ENCODE peak calls at places on chromosomes 7 and 10, in four cellular contexts. W is activated T-cell treated with anti-CD3 and anti-CD28 coated beads, Interleukin-2, amount 50 U/mL, for 72 hours; X is stimulated activated CD4-positive, alpha-beta T cell treated with anti-CD3 and anti-CD28 coated beads, TNF-alpha, amount 100 ng/mL, for 1 hour; I is hypothalamus. F is an unnamed sample.

GRCh38 chr7:40990841-40991240 is 712.0 kb downstream of the INHBA start:
- DNase-seq in W (no peak), X (no peak), I (no peak), F (no peak)

GRCh38 chr7:16644987-16645592 is 464 bp downstream of the ANKMY2 start:
- DNase-seq in W (peak; percentile 9), X (no peak), I (peak; percentile 48), F (no peak)

GRCh38 chr7:78398576-78398975 is 600.0 kb downstream of the PHTF2 start:
- DNase-seq in W (no peak), X (no peak), I (no peak), F (no peak)

GRCh38 chr7:39703143-39703542 is 79.8 kb downstream of the RALA start:
- DNase-seq in W (no peak), X (no peak), I (no peak), F (no peak)

GRCh38 chr10:13036841-13037240 is 35.3 kb upstream of the CCDC3 start:
- DNase-seq in W (no peak), X (no peak), I (no peak), F (no peak)

GRCh38 chr10:95321554-95322301 is 30.9 kb upstream of the PDLIM1 start:
- DNase-seq in W (no peak), X (no peak), I (no peak), F (no peak)

GRCh38 chr7:22346383-22347107 is 10.4 kb downstream of the RAPGEF5 start:
- DNase-seq in W (no peak), X (no peak), I (no peak), F (no peak)

GRCh38 chr7:27175005-27175625 is 995 bp upstream of the HOXA10 start:
- DNase-seq in W (no peak), X (no peak), I (no peak), F (no peak)

GRCh38 chr7:134395604-134396003 is 63.3 kb downstream of the AKR1B1 start:
- DNase-seq in W (no peak), X (no peak), I (no peak), F (no peak)

GRCh38 chr10:85100495-85100894 is 772.1 kb downstream of the CCSER2 start:
- DNase-seq in W (no peak), X (no peak), I (no peak), F (no peak)

GRCh38 chr10:31515116-31515515 is 196.1 kb downstream of the ZEB1 start:
- DNase-seq in W (no peak), X (no peak), I (no peak), F (no peak)

GRCh38 chr10:121130382-121130781 is 279.2 kb downstream of the WDR11 start:
- DNase-seq in W (no peak), X (no peak), I (no peak), F (no peak)

GRCh38 chr10:30821994-30822692 is 192.6 kb upstream of the LYZL2 start:
- DNase-seq in W (no peak), X (no peak), I (no peak), F (no peak)

GRCh38 chr10:103921750-103922195 is 3.8 kb upstream of the STN1 start:
- DNase-seq in W (peak; percentile 47), X (no peak), I (no peak), F (no peak)

GRCh38 chr10:49282306-49282705 is 16.7 kb upstream of the C10orf71 start:
- DNase-seq in W (no peak), X (no peak), I (no peak), F (no peak)

GRCh38 chr7:41733063-41733398 is 30.1 kb upstream of the INHBA start:
- DNase-seq in W (no peak), X (no peak), I (no peak), F (no peak)

GRCh38 chr7:77157446-77157845 is 35.0 kb downstream of the CCDC146 start:
- DNase-seq in W (no peak), X (no peak), I (no peak), F (no peak)

GRCh38 chr10:95289003-95289920 is 1.5 kb downstream of the PDLIM1 start:
- DNase-seq in W (no peak), X (no peak), I (no peak), F (no peak)

GRCh38 chr7:17773289-17773626 is 167.0 kb downstream of the SNX13 start:
- DNase-seq in W (peak; percentile 12), X (no peak), I (no peak), F (no peak)

GRCh38 chr7:75642810-75643486 is 95.8 kb downstream of the HIP1 start:
- DNase-seq in W (peak; percentile 75), X (peak; percentile 31), I (no peak), F (peak; percentile 35)

GRCh38 chr10:2232479-2232878 is 495.2 kb upstream of the ADARB2 start:
- DNase-seq in W (no peak), X (no peak), I (no peak), F (no peak)

GRCh38 chr7:72015106-72015505 is 397.0 kb downstream of the CALN1 start:
- DNase-seq in W (no peak), X (no peak), I (no peak), F (no peak)

GRCh38 chr7:100837099-100837836 is 9.9 kb upstream of the EPHB4 start:
- DNase-seq in W (peak; percentile 80), X (peak; percentile 38), I (peak; percentile 79), F (peak; percentile 57)

GRCh38 chr10:50600831-50601466 is 22.8 kb downstream of the SGMS1 start:
- DNase-seq in W (no peak), X (no peak), I (no peak), F (no peak)

GRCh38 chr10:72274730-72275350 is 1.1 kb downstream of the DDIT4 start:
- DNase-seq in W (peak; percentile 78), X (no peak), I (peak; percentile 68), F (no peak)

GRCh38 chr10:111207525-111207924 is 130.7 kb downstream of the ADRA2A start:
- DNase-seq in W (peak; percentile 16), X (no peak), I (no peak), F (no peak)

GRCh38 chr7:2510909-2511768 is 8.4 kb upstream of the LFNG start:
- DNase-seq in W (peak; percentile 74), X (no peak), I (no peak), F (no peak)

GRCh38 chr7:44265733-44266132 is 59.7 kb downstream of the CAMK2B start:
- DNase-seq in W (no peak), X (no peak), I (no peak), F (no peak)

GRCh38 chr10:62109532-62110293 is 158.9 kb downstream of the RTKN2 start:
- DNase-seq in W (no peak), X (no peak), I (no peak), F (no peak)

GRCh38 chr10:83075395-83076072 is 1063.8 kb upstream of the GHITM start:
- DNase-seq in W (no peak), X (no peak), I (no peak), F (no peak)

GRCh38 chr10:73940634-73941221 is 29.8 kb downstream of the PLAU start:
- DNase-seq in W (peak; percentile 93), X (peak; percentile 57), I (peak; percentile 59), F (peak; percentile 61)

GRCh38 chr7:131346885-131347592 is 19.4 kb downstream of the MKLN1 start:
- DNase-seq in W (no peak), X (no peak), I (no peak), F (no peak)

GRCh38 chr7:44375236-44375699 is 49.9 kb upstream of the CAMK2B start:
- DNase-seq in W (peak; percentile 18), X (no peak), I (no peak), F (no peak)

GRCh38 chr10:132302421-132302820 is 5.3 kb downstream of the STK32C start:
- DNase-seq in W (no peak), X (no peak), I (no peak), F (no peak)

GRCh38 chr7:30027065-30027456 is 559 bp upstream of the FKBP14 start:
- DNase-seq in W (no peak), X (no peak), I (no peak), F (no peak)

GRCh38 chr10:69004821-69005220 is 16.2 kb downstream of the KIFBP start:
- DNase-seq in W (no peak), X (no peak), I (no peak), F (no peak)

GRCh38 chr10:78856421-78856820 is 212.3 kb upstream of the ZMIZ1 start:
- DNase-seq in W (no peak), X (no peak), I (peak; percentile 61), F (no peak)

GRCh38 chr7:42186181-42186580 is 50.8 kb downstream of the GLI3 start:
- DNase-seq in W (no peak), X (no peak), I (no peak), F (no peak)

GRCh38 chr7:5276611-5277010 is 6.1 kb upstream of the SLC29A4 start:
- DNase-seq in W (no peak), X (no peak), I (no peak), F (no peak)

F was measured in activated CD8-positive, alpha-beta memory T cell treated with anti-CD3 and anti-CD28 coated beads for 4 hours.